ENCODE peak calls at places on chromosomes 11 and 22, in five cellular contexts. X is IMR-90, H is A549, C is nephron progenitor cell, J is choroid plexus epithelial cell. B is an unnamed sample.

GRCh38 chr11:109039611-109040010 is 374.7 kb downstream of the DDX10 start:
- DNase-seq in X (no peak), C (no peak), J (no peak), H (no peak), B (peak; percentile 37)

GRCh38 chr11:597166-597725 is 18.5 kb downstream of the IRF7 start:
- DNase-seq in C (no peak), X (no peak), J (no peak), H (no peak), B (no peak)

GRCh38 chr11:77397631-77398030 is 76.3 kb downstream of the PAK1 start:
- DNase-seq in J (no peak), H (no peak), X (no peak), C (no peak), B (no peak)

GRCh38 chr22:37420656-37421467 is 6.4 kb downstream of the ELFN2 start:
- DNase-seq in C (no peak), X (peak; percentile 54), H (no peak), J (peak; percentile 40), B (peak; percentile 50)

GRCh38 chr11:64831411-64831891 is 13.0 kb downstream of the CDC42BPG start:
- DNase-seq in X (no peak), H (no peak), C (no peak), J (no peak), B (no peak)

GRCh38 chr22:49331878-49332277 is 495.8 kb downstream of the BRD1 start:
- DNase-seq in C (no peak), J (no peak), H (no peak), X (no peak), B (no peak)

GRCh38 chr11:22456993-22457748 is 119.0 kb downstream of the SLC17A6 start:
- DNase-seq in X (no peak), C (no peak), H (no peak), J (no peak), B (peak; percentile 96)

GRCh38 chr11:107619926-107620325 is 29.0 kb downstream of the ELMOD1 start:
- DNase-seq in X (peak; percentile 23), C (no peak), J (peak; percentile 43), H (no peak), B (no peak)

GRCh38 chr11:45333506-45333971 is 47.4 kb upstream of the SYT13 start:
- DNase-seq in C (no peak), J (peak; percentile 93), X (peak; percentile 65), H (peak; percentile 36), B (peak; percentile 8)

GRCh38 chr11:102640946-102641345 is 15.8 kb upstream of the MMP20 start:
- DNase-seq in C (no peak), X (no peak), J (no peak), H (no peak), B (no peak)

GRCh38 chr11:76793391-76793811 is 10.2 kb downstream of the TSKU start:
- DNase-seq in J (no peak), X (no peak), H (no peak), C (no peak), B (no peak)

GRCh38 chr11:7576671-7577225 is 62.9 kb downstream of the PPFIBP2 start:
- DNase-seq in X (peak; percentile 47), J (peak; percentile 39), C (no peak), H (no peak), B (no peak)

GRCh38 chr11:102280237-102280833 is 36.9 kb upstream of the BIRC3 start:
- DNase-seq in H (no peak), J (no peak), C (no peak), X (no peak), B (no peak)

GRCh38 chr22:22014285-22014659 is 31.7 kb upstream of the TOP3B start:
- DNase-seq in C (no peak), J (no peak), X (no peak), H (no peak), B (no peak)

GRCh38 chr11:112012877-112013276 is 12.3 kb upstream of the DLAT start:
- DNase-seq in X (peak; percentile 52), J (peak; percentile 88), H (no peak), C (no peak), B (peak; percentile 23)

DNA sequence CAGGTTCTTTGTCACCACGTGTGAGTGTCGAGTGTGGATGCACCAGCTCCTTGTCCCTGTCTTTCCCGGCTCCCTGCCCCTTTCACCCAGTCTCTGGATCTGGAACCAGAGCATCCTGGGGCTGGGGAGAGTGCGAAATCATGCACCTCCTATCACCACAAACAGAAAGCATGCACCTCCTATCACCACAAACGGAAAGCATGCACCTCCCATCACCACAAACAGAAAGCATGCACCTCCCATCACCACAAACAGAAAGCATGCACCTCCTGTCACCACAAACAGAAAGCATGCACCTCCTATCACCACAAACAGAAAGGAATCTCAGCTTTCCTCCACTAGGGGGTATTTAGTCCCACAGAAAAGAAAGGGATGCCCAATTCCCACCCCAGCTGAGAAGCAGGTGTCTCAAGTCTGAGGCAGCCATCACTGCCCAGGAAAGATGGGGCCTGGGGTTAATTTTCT is 5.9 kb upstream of the GLB1L3 start:
- DNase-seq in H (no peak), J (peak; percentile 24), X (no peak), C (no peak), B (peak; percentile 35)
- TF ChIP-seq CTCF in H (no peak), J (peak; percentile 33), X (no peak), C (no peak), B (peak; percentile 6)

GRCh38 chr11:122634507-122634906 is 21.0 kb upstream of the UBASH3B start:
- DNase-seq in H (no peak), X (peak; percentile 64), C (peak; percentile 30), J (peak; percentile 56), B (peak; percentile 20)

GRCh38 chr11:122637538-122637937 is 18.0 kb upstream of the UBASH3B start:
- DNase-seq in C (no peak), X (no peak), H (no peak), J (no peak), B (no peak)

GRCh38 chr11:122628691-122629555 is 26.6 kb upstream of the UBASH3B start:
- DNase-seq in H (peak; percentile 75), J (peak; percentile 83), C (peak; percentile 75), X (peak; percentile 77), B (peak; percentile 66)

GRCh38 chr11:122632178-122632824 is 23.2 kb upstream of the UBASH3B start:
- DNase-seq in H (no peak), C (no peak), X (no peak), J (no peak), B (peak; percentile 78)

DNA sequence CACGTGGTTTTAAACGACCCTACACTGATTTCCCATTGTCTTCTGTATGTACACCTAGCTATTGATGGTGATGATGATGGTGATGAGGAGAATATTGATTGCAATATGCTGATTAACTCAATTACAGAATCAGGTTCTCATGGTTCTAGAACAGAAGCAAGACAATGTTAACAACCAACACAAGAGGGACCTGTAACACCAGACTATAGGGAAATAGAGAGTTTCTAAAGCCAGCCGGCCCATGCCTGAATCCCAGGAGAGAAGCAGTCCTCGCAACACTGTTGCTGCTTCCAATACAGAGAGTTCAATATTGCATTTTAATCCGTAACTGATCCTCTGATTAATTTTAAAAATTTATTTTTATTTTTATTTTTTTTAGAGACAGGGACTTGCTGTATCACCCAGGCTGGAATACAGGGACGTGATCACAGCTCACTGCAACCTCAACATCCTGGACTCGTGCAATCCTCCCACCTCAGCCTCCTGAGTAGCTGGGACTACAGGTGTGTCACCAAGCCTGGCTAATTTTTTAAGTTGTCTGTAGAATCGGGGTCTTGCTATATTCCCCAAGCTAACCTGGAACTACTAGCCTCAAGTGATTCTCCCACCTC is 22.2 kb upstream of the UBASH3B start:
- DNase-seq in X (peak; percentile 69), C (peak; percentile 13), H (peak; percentile 69), J (peak; percentile 88), B (peak; percentile 66)
- TF ChIP-seq CTCF in X (peak; percentile 65), C (peak; percentile 47), H (peak; percentile 71), J (peak; percentile 73), B (peak; percentile 63)

GRCh38 chr22:23894710-23895598 is 771 bp downstream of the MIF start:
- DNase-seq in X (peak; percentile 63), J (peak; percentile 94), C (peak; percentile 65), H (peak; percentile 85), B (peak; percentile 83)
- TF ChIP-seq CTCF in X (peak; percentile 32), J (peak; percentile 39), C (peak; percentile 36), H (no peak), B (peak; percentile 56)

GRCh38 chr11:72421351-72421750 is 13.0 kb downstream of the CLPB start:
- DNase-seq in J (no peak), H (no peak), X (peak; percentile 20), C (no peak), B (peak; percentile 46)

GRCh38 chr11:72423840-72424239 is 10.5 kb downstream of the CLPB start:
- DNase-seq in X (no peak), J (no peak), C (no peak), H (no peak), B (no peak)

GRCh38 chr11:72422414-72422813 is 11.9 kb downstream of the CLPB start:
- DNase-seq in J (no peak), H (no peak), X (no peak), C (no peak), B (no peak)

GRCh38 chr11:72413914-72414628 is 20.3 kb downstream of the CLPB start:
- DNase-seq in X (peak; percentile 76), J (peak; percentile 82), C (peak; percentile 79), H (peak; percentile 76), B (peak; percentile 81)

DNA sequence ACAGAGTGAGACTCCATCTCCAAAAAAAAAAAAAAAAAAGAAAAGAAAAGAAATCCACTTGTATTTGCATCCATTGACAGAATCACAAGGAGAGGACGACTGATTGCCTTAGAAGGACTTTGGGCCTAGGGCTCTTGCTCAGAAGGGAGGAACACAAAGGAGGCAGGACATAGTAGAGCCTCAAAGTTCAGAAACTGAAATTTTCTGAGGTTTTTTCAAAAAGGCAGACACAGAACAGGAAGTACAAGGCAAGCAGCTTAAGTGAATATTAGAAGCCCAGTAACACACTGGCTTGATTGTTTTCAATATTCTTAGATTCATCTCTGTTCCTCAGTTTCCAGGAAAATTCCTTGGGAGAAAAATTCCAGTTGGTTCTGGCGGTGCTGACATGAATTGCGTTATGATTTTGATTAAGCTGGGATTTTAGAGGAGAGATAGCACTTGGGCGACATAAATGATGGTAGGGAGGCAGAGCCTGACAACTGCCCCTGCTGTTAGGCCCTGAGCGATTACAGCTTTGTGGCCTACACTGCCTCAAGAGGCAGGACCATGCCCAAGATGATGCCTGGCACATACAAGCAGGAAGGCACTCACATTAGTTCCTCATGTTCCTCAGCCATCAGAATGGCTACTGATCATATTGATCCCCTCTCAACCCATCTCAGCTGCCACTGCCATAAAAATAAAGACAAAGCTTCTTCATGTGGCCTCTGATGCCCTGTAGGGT is 15.3 kb downstream of the CLPB start:
- DNase-seq in X (no peak), J (no peak), C (no peak), H (peak; percentile 26), B (no peak)
- TF ChIP-seq CTCF in X (no peak), J (no peak), C (no peak), H (no peak), B (no peak)

GRCh38 chr11:13949876-13950275 is 12.6 kb upstream of the SPON1 start:
- DNase-seq in X (no peak), C (no peak), J (peak; percentile 13), H (no peak), B (no peak)
- TF ChIP-seq CTCF in X (no peak), C (no peak), J (no peak), H (no peak), B (no peak)

DNA sequence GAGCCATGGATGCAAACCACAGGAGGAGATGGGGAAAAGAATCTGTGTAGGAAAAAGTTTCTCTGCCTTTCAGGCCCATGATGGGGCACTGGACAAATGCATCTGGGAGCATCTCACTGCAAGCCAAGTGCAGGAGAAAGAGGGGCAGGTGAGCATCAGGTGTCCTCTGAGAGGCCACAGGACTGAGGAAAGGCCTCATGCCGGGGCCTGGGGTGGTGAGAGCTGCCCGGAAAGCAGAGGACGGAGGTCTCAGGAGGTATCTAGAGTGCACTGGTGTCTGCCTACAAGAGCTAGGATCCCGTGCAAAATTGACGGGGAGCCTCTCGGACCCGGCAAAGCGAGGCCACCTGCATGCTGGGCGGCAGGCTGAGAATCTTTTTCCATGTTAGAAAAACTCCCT is 73.9 kb downstream of the CTTN start:
- DNase-seq in C (no peak), J (no peak), X (no peak), H (no peak), B (no peak)
- TF ChIP-seq CTCF in C (no peak), J (no peak), X (no peak), H (no peak), B (no peak)

B was measured in epithelial cell of esophagus.